ENCODE peak calls at places on chromosomes 13 and 19, in nine cellular contexts. Q is iPS DF 6.9, R is lung, M is endothelial cell of umbilical vein, P is aorta, G is PC-9, Y is tibial nerve, T is right lobe of liver, B is heart right ventricle. J is an unnamed sample. For H3K9me3 and H3K4me1, the result is how much of the 10 kb centered on the place peaks cover.

GRCh38 chr19:18746393-18747167 is 44.5 kb downstream of the COMP start:
- DNase-seq in G (no peak), Y (no peak), M (no peak), Q (no peak), P (no peak), T (no peak), B (no peak), R (no peak), J (no peak)

GRCh38 chr19:32767951-32768679 is 48.5 kb downstream of the TDRD12 start:
- DNase-seq in Y (no peak), G (no peak), B (no peak), R (no peak), T (no peak), Q (no peak), M (no peak), P (no peak), J (no peak)

GRCh38 chr19:21483589-21484170 is 21.7 kb upstream of the ZNF429 start:
- DNase-seq in Y (peak), R (peak), Q (peak), B (peak), G (no peak), T (peak), M (no peak), P (peak), J (peak)

GRCh38 chr13:23344923-23345322 is 88.6 kb downstream of the SACS start:
- DNase-seq in M (no peak), P (no peak), Y (no peak), G (no peak), R (no peak), B (no peak), Q (no peak), T (no peak), J (no peak)

GRCh38 chr13:82480415-82480814 is 1401.9 kb downstream of the SLITRK1 start:
- DNase-seq in Y (no peak), M (no peak), G (no peak), R (no peak), P (no peak), T (no peak), B (no peak), Q (no peak), J (no peak)

GRCh38 chr13:27183561-27184147 is 12.0 kb upstream of the USP12 start:
- DNase-seq in P (no peak), T (peak), B (no peak), G (peak), M (no peak), Y (no peak), R (no peak), Q (no peak), J (no peak)

GRCh38 chr19:46210634-46211033 is 18.9 kb upstream of the IGFL1 start:
- DNase-seq in R (no peak), M (no peak), T (no peak), Q (no peak), Y (no peak), B (no peak), P (peak), G (no peak), J (no peak)

GRCh38 chr13:96450635-96451034 is 360.7 kb downstream of the HS6ST3 start:
- DNase-seq in P (no peak), T (no peak), R (no peak), Y (no peak), Q (no peak), B (no peak), G (no peak), M (no peak), J (no peak)

GRCh38 chr13:93496985-93497673 is 270.5 kb downstream of the GPC6 start:
- DNase-seq in P (no peak), G (no peak), B (no peak), T (no peak), Q (no peak), Y (no peak), R (no peak), M (no peak), J (no peak)

GRCh38 chr19:29812080-29812880 is 489 bp downstream of the CCNE1 start:
- DNase-seq in R (no peak), Q (no peak), G (no peak), M (no peak), B (no peak), Y (no peak), P (peak), T (peak), J (no peak)

GRCh38 chr13:97395437-97396136 is 38.4 kb upstream of the RAP2A start:
- DNase-seq in Q (no peak), T (no peak), M (no peak), R (no peak), G (peak), Y (no peak), P (no peak), B (no peak), J (no peak)

GRCh38 chr19:5539431-5539833 is 28.3 kb downstream of the TINCR start:
- DNase-seq in B (peak), Q (no peak), Y (no peak), M (no peak), P (no peak), R (no peak), T (no peak), G (no peak), J (no peak)

GRCh38 chr19:53853707-53854106 is 14.0 kb upstream of the MYADM start:
- DNase-seq in Y (no peak), T (no peak), B (no peak), Q (no peak), R (no peak), P (no peak), G (no peak), M (no peak), J (no peak)

GRCh38 chr13:51601601-51602348 is 17.5 kb downstream of the WDFY2 start:
- DNase-seq in Y (no peak), R (no peak), B (no peak), T (no peak), Q (no peak), G (peak), M (no peak), P (no peak), J (no peak)

GRCh38 chr13:83065136-83065535 is 817.1 kb downstream of the SLITRK1 start:
- DNase-seq in P (peak), R (peak), Y (peak), B (no peak), M (no peak), Q (no peak), G (no peak), T (no peak), J (no peak)

GRCh38 chr13:80047406-80047805 is 293.5 kb downstream of the SPRY2 start:
- DNase-seq in Q (no peak), Y (no peak), B (no peak), M (no peak), T (no peak), P (no peak), R (no peak), G (no peak), J (no peak)

GRCh38 chr13:37640499-37640898 is 41.9 kb upstream of the POSTN start:
- DNase-seq in B (no peak), G (no peak), M (peak), T (no peak), Y (no peak), R (no peak), P (no peak), Q (no peak), J (no peak)

GRCh38 chr13:49858183-49858856 is 65.8 kb upstream of the KPNA3 start:
- DNase-seq in M (no peak), P (no peak), T (no peak), Y (no peak), G (peak), R (peak), Q (no peak), B (no peak), J (no peak)

GRCh38 chr19:50313812-50314536 is 15.2 kb downstream of the KCNC3 start:
- DNase-seq in T (no peak), P (peak), B (no peak), M (no peak), R (no peak), Q (no peak), Y (no peak), G (peak), J (no peak)

GRCh38 chr19:7863971-7864718 is 10.0 kb downstream of the PRR36 start:
- DNase-seq in G (no peak), Q (no peak), P (no peak), Y (no peak), R (no peak), T (no peak), M (no peak), B (no peak), J (no peak)

GRCh38 chr13:52665325-52665724 is 12.7 kb downstream of the SUGT1 start:
- DNase-seq in Y (no peak), P (no peak), B (no peak), G (peak), R (no peak), M (peak), T (no peak), Q (no peak), J (no peak)

GRCh38 chr19:47495478-47496372 is 11.7 kb upstream of the KPTN start:
- DNase-seq in M (no peak), Y (no peak), Q (no peak), B (no peak), T (no peak), G (no peak), P (no peak), R (no peak), J (no peak)
- H3K27ac ChIP-seq in M (no peak), Y (no peak), Q (no peak), B (no peak), T (no peak), G (no peak), P (no peak), R (no peak), J (peak)

GRCh38 chr19:56538254-56538760 is 441 bp upstream of the ZFP28 start:
- DNase-seq in T (peak), P (peak), Q (peak), R (peak), B (peak), G (peak), Y (peak), M (peak), J (peak)

GRCh38 chr19:56538761-56539263 is at the start of gene ZFP28:
- DNase-seq in M (no peak), T (peak), B (peak), Y (peak), Q (no peak), R (peak), P (peak), G (peak), J (peak)

GRCh38 chr19:56547535-56547934 is 8.8 kb downstream of the ZFP28 start:
- DNase-seq in T (no peak), P (no peak), G (no peak), M (no peak), Y (no peak), R (no peak), B (no peak), Q (no peak), J (no peak)

GRCh38 chr19:56543776-56544175 is 5.0 kb downstream of the ZFP28 start:
- DNase-seq in R (no peak), G (no peak), T (no peak), P (no peak), Y (no peak), Q (no peak), M (no peak), B (no peak), J (no peak)
- H3K9me3 ChIP-seq in R (under half), G (under half), T (under half), P (under half), Y (half or more), Q (under half), M (under half), B (under half), J (half or more)

GRCh38 chr13:35489050-35489449 is 12.6 kb upstream of the MAB21L1 start:
- DNase-seq in M (no peak), Y (no peak), T (no peak), P (no peak), G (no peak), B (no peak), R (no peak), Q (no peak), J (no peak)
- H3K4me1 ChIP-seq in M (under half), Y (under half), T (under half), P (under half), G (under half), B (under half), R (under half), Q (under half), J (under half)

GRCh38 chr13:32731576-32731975 is 145.3 kb downstream of the PDS5B start:
- DNase-seq in M (peak), Y (no peak), Q (no peak), G (no peak), T (no peak), P (no peak), B (no peak), R (no peak), J (no peak)
- H3K27ac ChIP-seq in M (peak), Y (no peak), Q (no peak), G (no peak), T (no peak), P (no peak), B (no peak), R (no peak), J (peak)

J was measured in uterus.